ENCODE peak calls at places on chromosome 12, in seven cellular contexts. One of them, this sample, is unnamed.

GRCh38 chr12:20220339-20220738 is 148.0 kb upstream of the PDE3A start:
- DNase-seq in neuronal stem cell: no peak
- DNase-seq in cardiac muscle cell: peak
- DNase-seq in epithelial cell of esophagus: peak
- DNase-seq in spleen: no peak
- DNase-seq in H7: peak
- DNase-seq in fibroblast of pulmonary artery: peak
- DNase-seq in this sample: no peak

GRCh38 chr12:50234347-50234746 is 49.0 kb downstream of the LIMA1 start:
- DNase-seq in epithelial cell of esophagus: peak
- DNase-seq in neuronal stem cell: no peak
- DNase-seq in H7: no peak
- DNase-seq in spleen: no peak
- DNase-seq in cardiac muscle cell: no peak
- DNase-seq in fibroblast of pulmonary artery: no peak
- DNase-seq in this sample: no peak

GRCh38 chr12:27140478-27140969 is 58.1 kb upstream of the C12orf71 start:
- DNase-seq in epithelial cell of esophagus: no peak
- DNase-seq in spleen: no peak
- DNase-seq in fibroblast of pulmonary artery: no peak
- DNase-seq in neuronal stem cell: no peak
- DNase-seq in H7: no peak
- DNase-seq in cardiac muscle cell: no peak
- DNase-seq in this sample: no peak

GRCh38 chr12:126355346-126355745 is 1290.1 kb downstream of the AACS start:
- DNase-seq in H7: no peak
- DNase-seq in spleen: no peak
- DNase-seq in fibroblast of pulmonary artery: no peak
- DNase-seq in neuronal stem cell: no peak
- DNase-seq in cardiac muscle cell: no peak
- DNase-seq in epithelial cell of esophagus: no peak
- DNase-seq in this sample: no peak

GRCh38 chr12:98498635-98499034 is 16.8 kb upstream of the TMPO start:
- DNase-seq in epithelial cell of esophagus: no peak
- DNase-seq in cardiac muscle cell: no peak
- DNase-seq in H7: no peak
- DNase-seq in neuronal stem cell: no peak
- DNase-seq in spleen: no peak
- DNase-seq in fibroblast of pulmonary artery: no peak
- DNase-seq in this sample: no peak

GRCh38 chr12:2283910-2284309 is 231.1 kb downstream of the CACNA1C start:
- DNase-seq in fibroblast of pulmonary artery: peak
- DNase-seq in H7: no peak
- DNase-seq in cardiac muscle cell: peak
- DNase-seq in epithelial cell of esophagus: no peak
- DNase-seq in spleen: no peak
- DNase-seq in neuronal stem cell: no peak
- DNase-seq in this sample: no peak

GRCh38 chr12:124352839-124353238 is 57.9 kb downstream of the RFLNA start:
- DNase-seq in cardiac muscle cell: peak
- DNase-seq in epithelial cell of esophagus: no peak
- DNase-seq in spleen: no peak
- DNase-seq in neuronal stem cell: no peak
- DNase-seq in fibroblast of pulmonary artery: peak
- DNase-seq in H7: no peak
- DNase-seq in this sample: no peak

GRCh38 chr12:32296541-32296940 is 102.8 kb upstream of the FGD4 start:
- DNase-seq in neuronal stem cell: no peak
- DNase-seq in cardiac muscle cell: peak
- DNase-seq in H7: no peak
- DNase-seq in spleen: no peak
- DNase-seq in fibroblast of pulmonary artery: no peak
- DNase-seq in epithelial cell of esophagus: no peak
- DNase-seq in this sample: no peak

GRCh38 chr12:9711664-9712063 is 21.2 kb downstream of the CLECL1 start:
- DNase-seq in spleen: no peak
- DNase-seq in neuronal stem cell: no peak
- DNase-seq in H7: no peak
- DNase-seq in epithelial cell of esophagus: peak
- DNase-seq in cardiac muscle cell: peak
- DNase-seq in fibroblast of pulmonary artery: no peak
- DNase-seq in this sample: no peak

GRCh38 chr12:66979270-66979669 is 289.9 kb upstream of the CAND1 start:
- DNase-seq in H7: no peak
- DNase-seq in cardiac muscle cell: no peak
- DNase-seq in spleen: no peak
- DNase-seq in neuronal stem cell: no peak
- DNase-seq in fibroblast of pulmonary artery: no peak
- DNase-seq in epithelial cell of esophagus: no peak
- DNase-seq in this sample: no peak

GRCh38 chr12:98106201-98106600 is 409.2 kb upstream of the TMPO start:
- DNase-seq in cardiac muscle cell: no peak
- DNase-seq in neuronal stem cell: no peak
- DNase-seq in H7: no peak
- DNase-seq in spleen: no peak
- DNase-seq in fibroblast of pulmonary artery: no peak
- DNase-seq in epithelial cell of esophagus: no peak
- DNase-seq in this sample: no peak

DNA sequence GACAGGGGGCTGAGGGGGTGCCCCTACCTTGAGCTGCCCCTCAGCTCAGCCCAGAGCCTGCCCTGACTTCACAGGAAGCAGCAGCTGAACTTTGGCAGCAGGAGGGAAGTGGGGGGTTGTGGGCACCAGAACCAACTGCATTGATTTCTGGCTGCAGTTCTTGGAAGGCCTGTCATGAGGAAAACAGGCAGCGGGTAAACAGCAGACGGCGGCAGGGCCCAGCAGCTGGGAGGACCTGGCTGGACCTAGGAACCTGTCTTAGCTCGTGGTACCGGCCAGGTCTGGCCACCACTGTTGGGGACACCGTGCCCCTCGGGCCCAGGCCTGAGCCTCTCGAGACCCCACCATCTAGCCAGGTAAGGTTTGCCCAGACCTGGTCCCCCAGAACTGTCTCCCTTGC is 154.2 kb upstream of the MYL2 start:
- DNase-seq in epithelial cell of esophagus: no peak
- DNase-seq in H7: no peak
- DNase-seq in neuronal stem cell: no peak
- DNase-seq in fibroblast of pulmonary artery: no peak
- DNase-seq in cardiac muscle cell: no peak
- DNase-seq in spleen: peak
- DNase-seq in this sample: no peak
- H3K4me3 ChIP-seq in epithelial cell of esophagus: no peak
- H3K4me3 ChIP-seq in H7: no peak
- H3K4me3 ChIP-seq in neuronal stem cell: no peak
- H3K4me3 ChIP-seq in fibroblast of pulmonary artery: no peak
- H3K4me3 ChIP-seq in cardiac muscle cell: no peak
- H3K4me3 ChIP-seq in spleen: no peak
- H3K4me3 ChIP-seq in this sample: no peak

GRCh38 chr12:48978291-48978740 is at the start of gene WNT1:
- DNase-seq in fibroblast of pulmonary artery: no peak
- DNase-seq in neuronal stem cell: no peak
- DNase-seq in H7: no peak
- DNase-seq in epithelial cell of esophagus: no peak
- DNase-seq in spleen: no peak
- DNase-seq in cardiac muscle cell: no peak
- DNase-seq in this sample: no peak
- H3K4me3 ChIP-seq in fibroblast of pulmonary artery: no peak
- H3K4me3 ChIP-seq in neuronal stem cell: no peak
- H3K4me3 ChIP-seq in H7: peak
- H3K4me3 ChIP-seq in epithelial cell of esophagus: no peak
- H3K4me3 ChIP-seq in spleen: no peak
- H3K4me3 ChIP-seq in cardiac muscle cell: no peak
- H3K4me3 ChIP-seq in this sample: peak

GRCh38 chr12:117343849-117344248 is 17.6 kb downstream of the NOS1 start:
- DNase-seq in epithelial cell of esophagus: no peak
- DNase-seq in cardiac muscle cell: no peak
- DNase-seq in H7: no peak
- DNase-seq in fibroblast of pulmonary artery: no peak
- DNase-seq in spleen: no peak
- DNase-seq in neuronal stem cell: no peak
- DNase-seq in this sample: no peak
- H3K4me3 ChIP-seq in epithelial cell of esophagus: no peak
- H3K4me3 ChIP-seq in cardiac muscle cell: no peak
- H3K4me3 ChIP-seq in H7: no peak
- H3K4me3 ChIP-seq in fibroblast of pulmonary artery: no peak
- H3K4me3 ChIP-seq in spleen: no peak
- H3K4me3 ChIP-seq in neuronal stem cell: no peak
- H3K4me3 ChIP-seq in this sample: no peak

GRCh38 chr12:68538722-68539614 is 71.7 kb upstream of the RAP1B start:
- DNase-seq in H7: peak
- DNase-seq in cardiac muscle cell: peak
- DNase-seq in epithelial cell of esophagus: no peak
- DNase-seq in neuronal stem cell: no peak
- DNase-seq in fibroblast of pulmonary artery: peak
- DNase-seq in spleen: no peak
- DNase-seq in this sample: peak
- H3K4me3 ChIP-seq in H7: no peak
- H3K4me3 ChIP-seq in cardiac muscle cell: no peak
- H3K4me3 ChIP-seq in epithelial cell of esophagus: no peak
- H3K4me3 ChIP-seq in neuronal stem cell: no peak
- H3K4me3 ChIP-seq in fibroblast of pulmonary artery: no peak
- H3K4me3 ChIP-seq in spleen: no peak
- H3K4me3 ChIP-seq in this sample: no peak

DNA sequence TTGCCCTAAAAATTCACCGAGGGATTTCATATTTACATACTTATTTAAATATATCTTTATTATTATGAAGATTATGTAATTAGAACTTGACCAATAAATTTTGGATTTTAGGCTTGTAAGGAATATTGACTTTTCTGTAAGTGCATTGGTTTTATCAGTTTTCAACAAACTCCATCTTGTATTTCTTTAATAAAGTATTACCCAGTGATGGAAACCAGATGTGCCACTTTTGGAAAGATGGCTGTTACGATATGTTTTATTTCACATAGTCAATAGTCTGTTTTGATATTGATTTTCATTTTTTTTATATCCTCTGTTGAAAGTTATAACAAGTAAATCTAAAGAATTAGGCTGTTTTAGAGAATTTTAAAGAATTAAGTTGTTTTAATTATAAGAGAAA is 1.8 kb downstream of the MON2 start:
- DNase-seq in cardiac muscle cell: no peak
- DNase-seq in spleen: no peak
- DNase-seq in epithelial cell of esophagus: no peak
- DNase-seq in H7: no peak
- DNase-seq in neuronal stem cell: no peak
- DNase-seq in fibroblast of pulmonary artery: no peak
- DNase-seq in this sample: no peak
- H3K4me3 ChIP-seq in cardiac muscle cell: peak
- H3K4me3 ChIP-seq in spleen: no peak
- H3K4me3 ChIP-seq in epithelial cell of esophagus: peak
- H3K4me3 ChIP-seq in H7: no peak
- H3K4me3 ChIP-seq in neuronal stem cell: no peak
- H3K4me3 ChIP-seq in fibroblast of pulmonary artery: peak
- H3K4me3 ChIP-seq in this sample: no peak

GRCh38 chr12:47707905-47708543 is 2.2 kb upstream of the RPAP3 start:
- DNase-seq in fibroblast of pulmonary artery: no peak
- DNase-seq in cardiac muscle cell: no peak
- DNase-seq in epithelial cell of esophagus: no peak
- DNase-seq in H7: no peak
- DNase-seq in neuronal stem cell: no peak
- DNase-seq in spleen: no peak
- DNase-seq in this sample: no peak

GRCh38 chr12:47709277-47710048 is 3.6 kb upstream of the RPAP3 start:
- DNase-seq in spleen: no peak
- DNase-seq in fibroblast of pulmonary artery: no peak
- DNase-seq in cardiac muscle cell: no peak
- DNase-seq in epithelial cell of esophagus: no peak
- DNase-seq in neuronal stem cell: no peak
- DNase-seq in H7: no peak
- DNase-seq in this sample: no peak

GRCh38 chr12:47705571-47706425 is at the start of gene RPAP3:
- DNase-seq in cardiac muscle cell: peak
- DNase-seq in H7: peak
- DNase-seq in epithelial cell of esophagus: peak
- DNase-seq in neuronal stem cell: peak
- DNase-seq in spleen: peak
- DNase-seq in fibroblast of pulmonary artery: peak
- DNase-seq in this sample: peak

GRCh38 chr12:47705239-47705570 is 625 bp downstream of the RPAP3 start:
- DNase-seq in neuronal stem cell: no peak
- DNase-seq in fibroblast of pulmonary artery: peak
- DNase-seq in spleen: no peak
- DNase-seq in epithelial cell of esophagus: no peak
- DNase-seq in H7: no peak
- DNase-seq in cardiac muscle cell: no peak
- DNase-seq in this sample: no peak

GRCh38 chr12:47707355-47707754 is 1.5 kb upstream of the RPAP3 start:
- DNase-seq in fibroblast of pulmonary artery: no peak
- DNase-seq in cardiac muscle cell: no peak
- DNase-seq in epithelial cell of esophagus: no peak
- DNase-seq in neuronal stem cell: no peak
- DNase-seq in spleen: no peak
- DNase-seq in H7: no peak
- DNase-seq in this sample: no peak
- H3K4me3 ChIP-seq in fibroblast of pulmonary artery: no peak
- H3K4me3 ChIP-seq in cardiac muscle cell: no peak
- H3K4me3 ChIP-seq in epithelial cell of esophagus: no peak
- H3K4me3 ChIP-seq in neuronal stem cell: no peak
- H3K4me3 ChIP-seq in spleen: no peak
- H3K4me3 ChIP-seq in H7: no peak
- H3K4me3 ChIP-seq in this sample: no peak

DNA sequence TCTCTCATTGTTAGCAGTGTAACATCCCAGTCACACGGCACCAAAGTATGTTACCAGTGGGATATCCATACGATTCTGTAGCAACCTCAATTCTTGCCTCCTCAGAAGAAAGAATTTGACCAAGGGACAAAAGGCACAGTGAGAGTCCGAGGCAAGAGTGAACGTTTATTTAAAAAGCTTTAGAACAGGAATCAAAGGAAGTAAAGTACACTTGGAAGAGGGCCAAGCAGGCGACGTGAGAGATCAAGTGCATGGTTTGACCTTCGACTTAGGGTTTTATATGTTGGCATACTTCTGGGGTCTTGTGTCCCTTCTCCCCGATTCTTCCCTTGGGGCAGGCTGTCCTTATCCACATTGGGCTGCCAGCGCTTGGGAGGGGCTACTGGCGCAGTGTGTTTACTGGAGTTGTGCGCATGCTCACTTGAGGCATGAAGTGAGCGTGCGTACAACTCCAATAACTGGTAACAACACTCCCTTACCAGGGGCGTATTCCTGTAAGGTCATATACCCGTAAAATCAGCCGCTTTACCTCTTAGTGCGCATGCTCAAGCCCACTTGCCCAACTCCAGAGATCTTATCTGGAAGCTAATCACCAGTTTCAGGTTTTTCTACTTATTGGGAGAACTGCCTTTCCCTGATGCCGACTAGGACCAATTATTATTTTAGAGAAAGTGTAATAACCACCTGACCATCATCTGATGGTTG is 71.7 kb downstream of the FAR2 start:
- DNase-seq in spleen: no peak
- DNase-seq in H7: no peak
- DNase-seq in epithelial cell of esophagus: no peak
- DNase-seq in fibroblast of pulmonary artery: no peak
- DNase-seq in cardiac muscle cell: no peak
- DNase-seq in neuronal stem cell: no peak
- DNase-seq in this sample: no peak
- H3K4me3 ChIP-seq in spleen: no peak
- H3K4me3 ChIP-seq in H7: no peak
- H3K4me3 ChIP-seq in epithelial cell of esophagus: no peak
- H3K4me3 ChIP-seq in fibroblast of pulmonary artery: no peak
- H3K4me3 ChIP-seq in cardiac muscle cell: no peak
- H3K4me3 ChIP-seq in neuronal stem cell: no peak
- H3K4me3 ChIP-seq in this sample: no peak